ENCODE peak calls at places on chromosome 13, in nine cellular contexts. U, S, I, Q, O, V, J, F and Y are unnamed samples.

GRCh38 chr13:95833126-95833525 is 156.2 kb downstream of the DNAJC3 start:
- DNase-seq in S (no peak), Q (no peak), V (no peak), O (no peak), J (no peak), U (no peak), I (no peak), F (no peak), Y (no peak)

GRCh38 chr13:20526664-20527063 is 1.0 kb upstream of the CRYL1 start:
- DNase-seq in I (no peak), U (no peak), S (no peak), O (no peak), F (no peak), J (no peak), Q (no peak), V (no peak), Y (no peak)

GRCh38 chr13:98022210-98022609 is 68.7 kb downstream of the IPO5 start:
- DNase-seq in J (no peak), F (no peak), V (no peak), S (no peak), Q (no peak), O (peak), U (no peak), I (peak), Y (no peak)

GRCh38 chr13:25796474-25796873 is 255.3 kb downstream of the SHISA2 start:
- DNase-seq in O (no peak), F (no peak), I (no peak), J (no peak), V (no peak), S (no peak), Q (no peak), U (no peak), Y (no peak)

GRCh38 chr13:112068531-112069062 is 1.6 kb downstream of the SOX1 start:
- DNase-seq in F (no peak), I (no peak), Q (no peak), U (peak), V (no peak), J (no peak), O (no peak), S (no peak), Y (no peak)

GRCh38 chr13:77397636-77398035 is 70.7 kb upstream of the MYCBP2 start:
- DNase-seq in I (no peak), V (no peak), U (no peak), J (no peak), O (no peak), S (no peak), Q (no peak), F (no peak), Y (no peak)

GRCh38 chr13:99382428-99383133 is 75.4 kb upstream of the GPR183 start:
- DNase-seq in I (no peak), U (peak), V (no peak), O (no peak), S (no peak), F (no peak), Q (no peak), J (no peak), Y (no peak)

GRCh38 chr13:33057019-33057785 is 41.0 kb downstream of the KL start:
- DNase-seq in I (no peak), U (no peak), O (peak), J (no peak), S (no peak), Q (no peak), F (no peak), V (no peak), Y (no peak)

GRCh38 chr13:89401209-89401810 is 1730.1 kb downstream of the SLITRK5 start:
- DNase-seq in I (peak), O (peak), J (no peak), U (no peak), F (no peak), V (no peak), S (no peak), Q (no peak), Y (peak)

GRCh38 chr13:20825476-20825875 is 51.7 kb upstream of the EEF1AKMT1 start:
- DNase-seq in V (no peak), J (no peak), O (no peak), I (peak), U (no peak), Q (no peak), F (no peak), S (no peak), Y (no peak)

GRCh38 chr13:72886272-72887062 is 104.5 kb downstream of the PIBF1 start:
- DNase-seq in F (no peak), S (no peak), V (no peak), U (no peak), J (no peak), I (no peak), O (no peak), Q (no peak), Y (peak)

GRCh38 chr13:106118050-106118449 is 417.4 kb downstream of the EFNB2 start:
- DNase-seq in F (no peak), Q (no peak), V (no peak), I (no peak), S (no peak), J (no peak), O (no peak), U (no peak), Y (no peak)

GRCh38 chr13:18952225-18953016 is 229.2 kb downstream of the TUBA3C start:
- DNase-seq in V (no peak), S (no peak), Q (peak), U (no peak), F (no peak), I (no peak), J (no peak), O (no peak), Y (no peak)

GRCh38 chr13:76741624-76742023 is 144.6 kb downstream of the KCTD12 start:
- DNase-seq in J (no peak), F (no peak), V (no peak), U (no peak), I (no peak), Q (no peak), S (no peak), O (no peak), Y (no peak)

GRCh38 chr13:27857271-27857670 is 62.5 kb upstream of the PDX1 start:
- DNase-seq in J (no peak), Q (no peak), S (no peak), I (no peak), U (no peak), O (no peak), V (no peak), F (no peak), Y (no peak)

GRCh38 chr13:112134150-112135075 is 67.5 kb downstream of the SOX1 start:
- DNase-seq in J (no peak), O (no peak), Q (peak), F (no peak), S (peak), I (no peak), U (no peak), V (no peak), Y (no peak)

GRCh38 chr13:76489299-76489698 is 396.9 kb downstream of the KCTD12 start:
- DNase-seq in I (no peak), V (no peak), Q (no peak), S (no peak), J (no peak), U (no peak), F (no peak), O (no peak), Y (no peak)

GRCh38 chr13:30581582-30581981 is 36.1 kb upstream of the USPL1 start:
- DNase-seq in S (no peak), F (peak), J (no peak), O (no peak), I (no peak), U (no peak), Q (no peak), V (no peak), Y (no peak)

GRCh38 chr13:107211073-107211472 is 643.1 kb upstream of the ARGLU1 start:
- DNase-seq in S (no peak), U (peak), J (peak), I (peak), F (peak), V (peak), O (peak), Q (peak), Y (peak)

GRCh38 chr13:35470671-35471465 is 5.6 kb downstream of the MAB21L1 start:
- DNase-seq in S (no peak), J (no peak), F (peak), Q (no peak), V (peak), U (peak), O (no peak), I (no peak), Y (no peak)

GRCh38 chr13:20160346-20161274 is at the start of gene GJA3:
- DNase-seq in U (peak), O (no peak), V (no peak), I (no peak), J (no peak), S (no peak), F (peak), Q (no peak), Y (no peak)

GRCh38 chr13:33611016-33611805 is 206.7 kb upstream of the RFC3 start:
- DNase-seq in F (no peak), J (peak), S (peak), U (no peak), O (peak), I (peak), V (peak), Q (no peak), Y (peak)

GRCh38 chr13:64725492-64725891 is 2504.6 kb downstream of the PCDH9 start:
- DNase-seq in Q (no peak), O (no peak), V (no peak), U (no peak), I (no peak), S (no peak), F (no peak), J (no peak), Y (no peak)

DNA sequence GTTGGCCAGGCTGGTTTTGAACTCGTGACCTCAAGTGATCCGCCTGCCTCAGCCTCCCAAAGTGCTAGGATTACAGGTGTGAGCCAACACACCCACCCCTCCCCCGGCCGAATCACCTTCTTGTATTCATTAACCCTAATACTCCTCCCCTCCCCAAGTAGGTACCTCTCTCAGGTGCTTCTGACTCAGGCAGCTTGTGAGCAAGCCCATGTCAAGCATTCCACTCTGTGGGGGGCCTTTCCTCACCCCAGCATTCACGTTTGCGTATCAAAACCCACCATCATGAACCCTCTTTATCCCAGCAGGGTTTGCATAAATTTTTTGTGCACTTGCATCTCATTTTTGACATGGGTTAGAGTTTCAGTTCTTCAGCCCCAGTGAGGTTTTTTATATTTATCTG is 23.6 kb upstream of the RFXAP start:
- DNase-seq in O (no peak), S (no peak), F (no peak), Q (no peak), J (no peak), I (no peak), U (peak), V (no peak), Y (no peak)
- H3K4me3 ChIP-seq in O (no peak), S (no peak), F (no peak), Q (no peak), J (no peak), I (no peak), U (no peak), V (no peak), Y (no peak)

DNA sequence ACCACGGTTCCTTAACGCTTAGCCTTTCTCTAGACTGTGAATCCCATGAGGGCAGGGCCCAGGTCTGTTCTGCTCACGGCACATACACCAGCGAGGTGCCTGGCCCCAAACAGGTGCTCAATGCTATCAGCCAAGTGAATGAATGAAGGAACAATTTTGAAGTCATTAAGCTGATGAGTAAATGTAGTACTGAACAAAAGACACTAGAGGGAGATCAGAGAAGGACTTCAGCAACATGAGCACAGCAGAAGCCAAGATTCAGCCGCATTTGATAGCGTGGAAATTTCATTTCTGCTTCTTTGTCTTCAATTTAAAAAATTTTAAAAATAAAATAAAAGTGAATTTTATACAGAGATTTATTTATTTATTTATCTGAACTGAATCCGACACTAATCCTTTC is 20.1 kb upstream of the MYO16 start:
- DNase-seq in S (no peak), V (no peak), F (peak), J (no peak), I (peak), Q (no peak), O (no peak), U (no peak), Y (no peak)
- TF ChIP-seq CTCF in S (no peak), V (peak), F (no peak), J (no peak), I (peak), Q (peak), O (peak), U (no peak), Y (peak)

GRCh38 chr13:23901365-23901764 is 4.1 kb upstream of the C1QTNF9B start:
- DNase-seq in I (no peak), F (no peak), O (no peak), V (no peak), Q (no peak), S (no peak), J (no peak), U (no peak), Y (no peak)
- H3K4me3 ChIP-seq in I (no peak), F (no peak), O (no peak), V (no peak), Q (no peak), S (no peak), J (no peak), U (no peak), Y (no peak)

DNA sequence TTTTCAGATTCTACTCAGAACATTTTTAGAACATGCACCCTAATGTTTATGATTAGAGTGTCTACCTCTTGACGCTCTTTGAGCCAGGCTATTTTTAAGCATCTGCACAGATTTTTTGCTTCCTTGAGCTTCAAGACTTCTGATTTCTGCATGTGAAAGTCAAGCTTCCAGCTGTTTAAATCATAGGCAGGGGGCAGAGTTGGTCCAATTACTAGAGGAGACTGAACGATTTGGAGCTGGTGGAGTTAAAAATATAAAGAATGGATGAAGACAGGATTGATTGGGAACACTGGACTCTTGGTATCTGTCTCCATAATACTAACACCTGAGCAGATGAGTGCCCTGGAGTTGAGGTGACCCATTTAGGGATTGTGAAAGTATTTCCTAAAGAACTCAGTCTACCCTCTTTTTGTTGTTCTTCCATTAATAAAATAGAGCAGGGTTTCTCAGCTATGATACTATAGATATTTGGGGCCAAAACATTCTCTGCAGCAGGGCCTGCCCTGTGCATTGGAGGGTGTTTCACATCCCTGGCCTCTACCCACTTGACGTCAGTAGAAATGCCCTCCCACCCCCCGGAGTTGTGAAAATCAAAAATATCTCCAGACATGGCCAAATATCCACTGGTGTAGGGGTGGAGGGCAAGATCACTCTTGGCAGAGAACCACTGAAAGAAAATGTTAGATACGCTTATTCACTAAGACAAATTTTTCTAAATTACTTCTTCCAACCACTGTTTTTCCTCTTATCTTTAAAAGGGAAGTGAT is 160.1 kb downstream of the COG6 start:
- DNase-seq in S (no peak), O (no peak), I (no peak), U (no peak), J (no peak), Q (no peak), V (no peak), F (peak), Y (no peak)
- TF ChIP-seq CTCF in S (no peak), O (no peak), I (no peak), U (no peak), J (no peak), Q (no peak), V (no peak), F (peak), Y (no peak)

DNA sequence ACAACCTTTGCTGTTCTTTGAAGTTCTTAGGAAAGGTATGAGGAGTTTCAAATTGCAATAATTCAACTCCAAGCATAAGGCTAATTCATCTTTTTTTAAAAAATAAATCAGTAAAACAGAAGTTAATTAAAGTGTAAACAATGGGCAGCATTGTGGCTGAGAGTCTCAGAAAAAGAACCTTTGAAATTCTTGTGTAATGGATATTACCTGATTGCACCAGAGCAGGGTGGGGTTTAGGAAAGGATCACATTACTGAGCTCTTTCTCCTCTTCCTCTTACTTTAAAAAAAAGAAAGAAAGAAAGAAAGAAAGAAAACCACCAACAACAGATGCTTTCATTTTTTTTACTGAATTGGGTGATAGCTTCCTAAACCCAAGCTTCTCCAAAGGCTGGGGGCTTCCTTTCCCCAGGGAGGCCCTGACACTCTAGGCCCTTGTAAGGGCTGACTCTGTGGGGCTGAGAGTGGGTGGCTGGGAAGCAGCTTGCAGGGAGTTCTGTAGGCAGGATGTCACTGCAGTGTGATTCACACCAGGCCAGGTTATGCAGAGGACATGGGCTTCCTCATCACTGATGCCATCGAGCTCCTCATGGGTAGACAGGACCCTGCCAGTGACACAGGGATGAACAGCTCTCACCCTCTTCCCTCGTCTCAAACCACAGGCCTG is 564.5 kb downstream of the FGF9 start:
- DNase-seq in O (no peak), Q (no peak), S (no peak), U (no peak), J (no peak), F (peak), V (no peak), I (no peak), Y (no peak)
- H3K4me3 ChIP-seq in O (no peak), Q (no peak), S (no peak), U (no peak), J (no peak), F (no peak), V (no peak), I (no peak), Y (no peak)

GRCh38 chr13:50167224-50167947 is 152.1 kb downstream of the KCNRG start:
- DNase-seq in S (no peak), F (no peak), I (no peak), U (no peak), J (no peak), O (no peak), V (no peak), Q (no peak), Y (no peak)

GRCh38 chr13:50168803-50169202 is 153.6 kb downstream of the KCNRG start:
- DNase-seq in Q (no peak), F (no peak), O (no peak), U (no peak), I (no peak), V (no peak), S (no peak), J (no peak), Y (no peak)

GRCh38 chr13:50171585-50172282 is 156.5 kb downstream of the KCNRG start:
- DNase-seq in U (no peak), V (no peak), Q (no peak), S (no peak), J (no peak), O (no peak), I (no peak), F (no peak), Y (peak)

GRCh38 chr13:50167967-50168366 is 152.7 kb downstream of the KCNRG start:
- DNase-seq in S (no peak), O (no peak), Q (no peak), J (no peak), I (no peak), F (no peak), U (no peak), V (no peak), Y (no peak)

DNA sequence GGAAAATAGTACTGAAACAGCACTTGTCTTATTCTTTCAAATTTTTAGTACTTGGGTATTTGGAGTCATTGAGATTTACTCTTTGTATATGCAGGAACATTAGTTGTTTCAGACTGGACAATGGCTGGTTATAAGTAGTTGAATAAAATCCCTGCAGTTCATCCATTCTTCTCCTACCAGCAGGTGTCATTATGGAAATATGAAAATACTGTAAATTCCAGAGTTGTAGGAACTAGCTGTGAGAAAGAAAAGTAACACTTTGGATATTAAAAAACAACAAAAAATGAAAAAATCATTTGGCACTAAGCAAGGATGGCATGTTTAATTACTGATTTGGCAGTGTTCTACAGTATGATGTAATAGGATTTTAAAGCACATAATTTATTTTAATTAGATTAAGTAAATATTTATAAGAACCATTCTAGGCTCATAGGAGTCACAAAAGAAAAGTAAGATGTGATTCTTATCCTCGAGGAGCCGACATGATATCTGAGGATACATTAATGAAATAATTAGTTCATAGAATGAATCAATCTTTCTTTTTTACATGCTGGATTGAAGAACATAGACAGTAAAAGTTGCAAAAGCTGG is 155.3 kb downstream of the KCNRG start:
- DNase-seq in S (no peak), U (no peak), J (no peak), F (no peak), O (no peak), Q (no peak), V (no peak), I (no peak), Y (no peak)
- TF ChIP-seq CTCF in S (no peak), U (no peak), J (no peak), F (peak), O (no peak), Q (peak), V (no peak), I (peak), Y (peak)

GRCh38 chr13:61414136-61414535 is 1.5 kb downstream of the PCDH20 start:
- DNase-seq in J (no peak), Q (no peak), U (no peak), O (no peak), S (no peak), I (no peak), V (no peak), F (no peak), Y (no peak)

GRCh38 chr13:61414686-61415664 is 674 bp downstream of the PCDH20 start:
- DNase-seq in O (peak), U (peak), F (peak), J (peak), V (no peak), S (no peak), I (peak), Q (peak), Y (peak)

GRCh38 chr13:61415749-61416148 is at the start of gene PCDH20:
- DNase-seq in F (peak), I (peak), V (no peak), O (no peak), S (no peak), J (no peak), Q (no peak), U (no peak), Y (no peak)

GRCh38 chr13:61410669-61411297 is 4.9 kb downstream of the PCDH20 start:
- DNase-seq in F (peak), S (no peak), I (peak), U (no peak), O (no peak), Q (no peak), J (no peak), V (no peak), Y (no peak)

GRCh38 chr13:61413572-61413971 is 2.1 kb downstream of the PCDH20 start:
- DNase-seq in S (no peak), I (no peak), V (no peak), Q (peak), O (no peak), F (peak), U (peak), J (no peak), Y (no peak)
- H3K4me3 ChIP-seq in S (peak), I (peak), V (peak), Q (peak), O (peak), F (peak), U (peak), J (peak), Y (peak)